ENCODE peak calls at places on chromosomes 11 and 22, in ten cellular contexts. One of them, this sample, is unnamed.

GRCh38 chr11:64317961-64318693 is at the start of gene PRDX5:
- DNase-seq in LHCN-M2: peak
- DNase-seq in DMS79: peak
- DNase-seq in activated CD4-positive, alpha-beta T cell treated with anti-CD3 and anti-CD28 coated beads, Interleukin-2, amount 50 U/mL, for 1 hour: peak
- DNase-seq in lower leg skin: peak
- DNase-seq in mesendoderm: peak
- DNase-seq in NCI-H2171 treated with DMSO at 0.1 percent for 48 hours: peak
- DNase-seq in ELR: peak
- DNase-seq in kidney tubule cell: peak
- DNase-seq in stimulated activated CD8-positive, alpha-beta memory T cell treated with anti-CD3 and anti-CD28 coated beads, Interleukin-4, amount 100 ng/mL, for 1 hour: peak
- DNase-seq in this sample: peak

GRCh38 chr11:62445314-62445740 is 26.5 kb downstream of the SCGB1A1 start:
- DNase-seq in stimulated activated CD8-positive, alpha-beta memory T cell treated with anti-CD3 and anti-CD28 coated beads, Interleukin-4, amount 100 ng/mL, for 1 hour: no peak
- DNase-seq in kidney tubule cell: no peak
- DNase-seq in NCI-H2171 treated with DMSO at 0.1 percent for 48 hours: no peak
- DNase-seq in LHCN-M2: no peak
- DNase-seq in mesendoderm: no peak
- DNase-seq in ELR: no peak
- DNase-seq in DMS79: no peak
- DNase-seq in activated CD4-positive, alpha-beta T cell treated with anti-CD3 and anti-CD28 coated beads, Interleukin-2, amount 50 U/mL, for 1 hour: no peak
- DNase-seq in lower leg skin: peak
- DNase-seq in this sample: no peak

GRCh38 chr11:44110231-44110679 is 14.8 kb downstream of the EXT2 start:
- DNase-seq in mesendoderm: peak
- DNase-seq in DMS79: no peak
- DNase-seq in NCI-H2171 treated with DMSO at 0.1 percent for 48 hours: peak
- DNase-seq in ELR: peak
- DNase-seq in activated CD4-positive, alpha-beta T cell treated with anti-CD3 and anti-CD28 coated beads, Interleukin-2, amount 50 U/mL, for 1 hour: peak
- DNase-seq in lower leg skin: no peak
- DNase-seq in stimulated activated CD8-positive, alpha-beta memory T cell treated with anti-CD3 and anti-CD28 coated beads, Interleukin-4, amount 100 ng/mL, for 1 hour: no peak
- DNase-seq in LHCN-M2: peak
- DNase-seq in kidney tubule cell: peak
- DNase-seq in this sample: peak

GRCh38 chr22:29524440-29525191 is 28.9 kb downstream of the THOC5 start:
- DNase-seq in DMS79: no peak
- DNase-seq in NCI-H2171 treated with DMSO at 0.1 percent for 48 hours: peak
- DNase-seq in stimulated activated CD8-positive, alpha-beta memory T cell treated with anti-CD3 and anti-CD28 coated beads, Interleukin-4, amount 100 ng/mL, for 1 hour: no peak
- DNase-seq in ELR: peak
- DNase-seq in mesendoderm: peak
- DNase-seq in LHCN-M2: peak
- DNase-seq in activated CD4-positive, alpha-beta T cell treated with anti-CD3 and anti-CD28 coated beads, Interleukin-2, amount 50 U/mL, for 1 hour: peak
- DNase-seq in lower leg skin: no peak
- DNase-seq in kidney tubule cell: peak
- DNase-seq in this sample: peak

GRCh38 chr22:37932401-37932800 is 21.0 kb downstream of the C22orf23 start:
- DNase-seq in activated CD4-positive, alpha-beta T cell treated with anti-CD3 and anti-CD28 coated beads, Interleukin-2, amount 50 U/mL, for 1 hour: no peak
- DNase-seq in LHCN-M2: no peak
- DNase-seq in kidney tubule cell: no peak
- DNase-seq in DMS79: no peak
- DNase-seq in ELR: no peak
- DNase-seq in stimulated activated CD8-positive, alpha-beta memory T cell treated with anti-CD3 and anti-CD28 coated beads, Interleukin-4, amount 100 ng/mL, for 1 hour: no peak
- DNase-seq in lower leg skin: no peak
- DNase-seq in mesendoderm: no peak
- DNase-seq in NCI-H2171 treated with DMSO at 0.1 percent for 48 hours: no peak
- DNase-seq in this sample: no peak

GRCh38 chr11:69443968-69444364 is 37.5 kb upstream of the LINC01488 start:
- DNase-seq in ELR: peak
- DNase-seq in mesendoderm: peak
- DNase-seq in DMS79: no peak
- DNase-seq in activated CD4-positive, alpha-beta T cell treated with anti-CD3 and anti-CD28 coated beads, Interleukin-2, amount 50 U/mL, for 1 hour: no peak
- DNase-seq in lower leg skin: no peak
- DNase-seq in NCI-H2171 treated with DMSO at 0.1 percent for 48 hours: no peak
- DNase-seq in kidney tubule cell: peak
- DNase-seq in LHCN-M2: peak
- DNase-seq in stimulated activated CD8-positive, alpha-beta memory T cell treated with anti-CD3 and anti-CD28 coated beads, Interleukin-4, amount 100 ng/mL, for 1 hour: no peak
- DNase-seq in this sample: peak

GRCh38 chr11:34084637-34085036 is 20.8 kb upstream of the NAT10 start:
- DNase-seq in stimulated activated CD8-positive, alpha-beta memory T cell treated with anti-CD3 and anti-CD28 coated beads, Interleukin-4, amount 100 ng/mL, for 1 hour: no peak
- DNase-seq in NCI-H2171 treated with DMSO at 0.1 percent for 48 hours: no peak
- DNase-seq in ELR: no peak
- DNase-seq in activated CD4-positive, alpha-beta T cell treated with anti-CD3 and anti-CD28 coated beads, Interleukin-2, amount 50 U/mL, for 1 hour: no peak
- DNase-seq in lower leg skin: no peak
- DNase-seq in mesendoderm: no peak
- DNase-seq in DMS79: no peak
- DNase-seq in kidney tubule cell: no peak
- DNase-seq in LHCN-M2: no peak
- DNase-seq in this sample: no peak

GRCh38 chr11:94574193-94574961 is 7.2 kb downstream of the PIWIL4 start:
- DNase-seq in DMS79: no peak
- DNase-seq in lower leg skin: no peak
- DNase-seq in ELR: peak
- DNase-seq in kidney tubule cell: no peak
- DNase-seq in mesendoderm: no peak
- DNase-seq in activated CD4-positive, alpha-beta T cell treated with anti-CD3 and anti-CD28 coated beads, Interleukin-2, amount 50 U/mL, for 1 hour: no peak
- DNase-seq in NCI-H2171 treated with DMSO at 0.1 percent for 48 hours: no peak
- DNase-seq in LHCN-M2: peak
- DNase-seq in stimulated activated CD8-positive, alpha-beta memory T cell treated with anti-CD3 and anti-CD28 coated beads, Interleukin-4, amount 100 ng/mL, for 1 hour: no peak
- DNase-seq in this sample: peak

GRCh38 chr11:2944953-2945756 is 15.9 kb upstream of the PHLDA2 start:
- DNase-seq in stimulated activated CD8-positive, alpha-beta memory T cell treated with anti-CD3 and anti-CD28 coated beads, Interleukin-4, amount 100 ng/mL, for 1 hour: no peak
- DNase-seq in mesendoderm: peak
- DNase-seq in LHCN-M2: peak
- DNase-seq in activated CD4-positive, alpha-beta T cell treated with anti-CD3 and anti-CD28 coated beads, Interleukin-2, amount 50 U/mL, for 1 hour: peak
- DNase-seq in NCI-H2171 treated with DMSO at 0.1 percent for 48 hours: no peak
- DNase-seq in ELR: peak
- DNase-seq in kidney tubule cell: peak
- DNase-seq in DMS79: no peak
- DNase-seq in lower leg skin: peak
- DNase-seq in this sample: peak

GRCh38 chr11:68998390-68998911 is 14.6 kb downstream of the MRGPRF start:
- DNase-seq in mesendoderm: no peak
- DNase-seq in kidney tubule cell: no peak
- DNase-seq in DMS79: peak
- DNase-seq in LHCN-M2: peak
- DNase-seq in ELR: no peak
- DNase-seq in lower leg skin: peak
- DNase-seq in stimulated activated CD8-positive, alpha-beta memory T cell treated with anti-CD3 and anti-CD28 coated beads, Interleukin-4, amount 100 ng/mL, for 1 hour: no peak
- DNase-seq in activated CD4-positive, alpha-beta T cell treated with anti-CD3 and anti-CD28 coated beads, Interleukin-2, amount 50 U/mL, for 1 hour: no peak
- DNase-seq in NCI-H2171 treated with DMSO at 0.1 percent for 48 hours: peak
- DNase-seq in this sample: no peak

GRCh38 chr11:36578458-36578857 is 10.7 kb downstream of the RAG1 start:
- DNase-seq in DMS79: no peak
- DNase-seq in ELR: no peak
- DNase-seq in lower leg skin: no peak
- DNase-seq in kidney tubule cell: no peak
- DNase-seq in mesendoderm: no peak
- DNase-seq in activated CD4-positive, alpha-beta T cell treated with anti-CD3 and anti-CD28 coated beads, Interleukin-2, amount 50 U/mL, for 1 hour: no peak
- DNase-seq in LHCN-M2: no peak
- DNase-seq in NCI-H2171 treated with DMSO at 0.1 percent for 48 hours: no peak
- DNase-seq in stimulated activated CD8-positive, alpha-beta memory T cell treated with anti-CD3 and anti-CD28 coated beads, Interleukin-4, amount 100 ng/mL, for 1 hour: no peak
- DNase-seq in this sample: no peak

This sample was measured in HCEC 1CT.